ENCODE peak calls at places on chromosomes 6 and 20, in seven cellular contexts. G, E, D, Q, C, B and X are unnamed samples.

GRCh38 chr6:138017156-138017757 is 90.0 kb downstream of the PERP start:
- DNase-seq in C (no peak), E (no peak), B (peak), D (no peak), Q (no peak), G (no peak), X (no peak)

GRCh38 chr20:45419188-45420091 is 3.5 kb downstream of the PIGT start:
- DNase-seq in G (no peak), E (peak), D (no peak), Q (no peak), C (peak), B (peak), X (peak)

GRCh38 chr6:17418281-17419188 is 25.1 kb downstream of the CAP2 start:
- DNase-seq in G (peak), B (peak), Q (peak), D (no peak), E (no peak), C (peak), X (no peak)

GRCh38 chr6:34888874-34889555 is at the start of gene ANKS1A:
- DNase-seq in B (peak), E (peak), Q (no peak), D (peak), G (peak), C (peak), X (peak)

GRCh38 chr20:62400021-62400420 is 7.1 kb downstream of the CABLES2 start:
- DNase-seq in B (no peak), Q (no peak), D (no peak), C (no peak), G (no peak), E (no peak), X (no peak)

GRCh38 chr6:15877245-15877644 is 214.4 kb upstream of the DTNBP1 start:
- DNase-seq in Q (no peak), B (no peak), D (no peak), E (no peak), C (no peak), G (no peak), X (no peak)

GRCh38 chr6:31639449-31639861 is 13.0 kb downstream of the BAG6 start:
- DNase-seq in D (no peak), Q (peak), G (no peak), E (no peak), C (peak), B (peak), X (no peak)

GRCh38 chr6:74467533-74468215 is 738.2 kb downstream of the COL12A1 start:
- DNase-seq in B (peak), D (no peak), Q (no peak), G (no peak), C (no peak), E (no peak), X (no peak)

GRCh38 chr6:69338431-69339162 is 458.2 kb downstream of the LMBRD1 start:
- DNase-seq in D (no peak), B (no peak), C (no peak), Q (no peak), E (no peak), G (no peak), X (no peak)

GRCh38 chr6:98831057-98832031 is 3.0 kb upstream of the POU3F2 start:
- DNase-seq in E (no peak), D (no peak), B (no peak), Q (no peak), G (peak), C (peak), X (no peak)

GRCh38 chr6:11854418-11855165 is 76.0 kb upstream of the ADTRP start:
- DNase-seq in C (peak), E (no peak), B (peak), D (no peak), Q (peak), G (no peak), X (no peak)

GRCh38 chr20:21511850-21512633 is 1.8 kb downstream of the NKX2-2 start:
- DNase-seq in Q (no peak), G (peak), E (no peak), D (no peak), B (no peak), C (no peak), X (no peak)